ENCODE peak calls at places on chromosome 3, in ten cellular contexts. One of them, this sample, is unnamed.

GRCh38 chr3:56928379-56929068 is 126.8 kb upstream of the ARHGEF3 start:
- DNase-seq in OCI-LY7: peak
- DNase-seq in ovary: no peak
- DNase-seq in AG10803: peak
- DNase-seq in epithelial cell of proximal tubule: no peak
- DNase-seq in neural progenitor cell: peak
- DNase-seq in tibial artery: no peak
- DNase-seq in mucosa of descending colon: no peak
- DNase-seq in colonic mucosa: no peak
- DNase-seq in GM23248: peak
- DNase-seq in this sample: no peak

GRCh38 chr3:189621948-189622603 is 9.1 kb upstream of the TP63 start:
- DNase-seq in neural progenitor cell: no peak
- DNase-seq in GM23248: no peak
- DNase-seq in epithelial cell of proximal tubule: no peak
- DNase-seq in tibial artery: no peak
- DNase-seq in colonic mucosa: no peak
- DNase-seq in ovary: no peak
- DNase-seq in OCI-LY7: no peak
- DNase-seq in mucosa of descending colon: no peak
- DNase-seq in AG10803: no peak
- DNase-seq in this sample: no peak

GRCh38 chr3:4394048-4394447 is 73.0 kb downstream of the SUMF1 start:
- DNase-seq in OCI-LY7: no peak
- DNase-seq in GM23248: no peak
- DNase-seq in colonic mucosa: no peak
- DNase-seq in AG10803: no peak
- DNase-seq in mucosa of descending colon: no peak
- DNase-seq in epithelial cell of proximal tubule: no peak
- DNase-seq in tibial artery: no peak
- DNase-seq in ovary: no peak
- DNase-seq in neural progenitor cell: no peak
- DNase-seq in this sample: no peak

GRCh38 chr3:36483709-36484108 is 103.4 kb downstream of the STAC start:
- DNase-seq in OCI-LY7: no peak
- DNase-seq in GM23248: no peak
- DNase-seq in mucosa of descending colon: no peak
- DNase-seq in epithelial cell of proximal tubule: no peak
- DNase-seq in ovary: no peak
- DNase-seq in AG10803: no peak
- DNase-seq in tibial artery: no peak
- DNase-seq in neural progenitor cell: no peak
- DNase-seq in colonic mucosa: no peak
- DNase-seq in this sample: no peak

GRCh38 chr3:37229740-37230139 is 55.4 kb upstream of the LRRFIP2 start:
- DNase-seq in GM23248: no peak
- DNase-seq in neural progenitor cell: no peak
- DNase-seq in OCI-LY7: no peak
- DNase-seq in mucosa of descending colon: no peak
- DNase-seq in epithelial cell of proximal tubule: no peak
- DNase-seq in AG10803: no peak
- DNase-seq in tibial artery: no peak
- DNase-seq in ovary: no peak
- DNase-seq in colonic mucosa: peak
- DNase-seq in this sample: no peak

GRCh38 chr3:36318584-36319200 is 61.6 kb upstream of the STAC start:
- DNase-seq in tibial artery: no peak
- DNase-seq in epithelial cell of proximal tubule: peak
- DNase-seq in neural progenitor cell: no peak
- DNase-seq in AG10803: no peak
- DNase-seq in mucosa of descending colon: no peak
- DNase-seq in colonic mucosa: no peak
- DNase-seq in OCI-LY7: no peak
- DNase-seq in GM23248: no peak
- DNase-seq in ovary: no peak
- DNase-seq in this sample: no peak

GRCh38 chr3:156396851-156397250 is 158.1 kb downstream of the SSR3 start:
- DNase-seq in AG10803: peak
- DNase-seq in colonic mucosa: no peak
- DNase-seq in GM23248: peak
- DNase-seq in ovary: no peak
- DNase-seq in OCI-LY7: no peak
- DNase-seq in epithelial cell of proximal tubule: no peak
- DNase-seq in neural progenitor cell: no peak
- DNase-seq in tibial artery: no peak
- DNase-seq in mucosa of descending colon: no peak
- DNase-seq in this sample: peak

GRCh38 chr3:38119802-38120689 is 16.9 kb downstream of the ACAA1 start:
- DNase-seq in colonic mucosa: no peak
- DNase-seq in ovary: peak
- DNase-seq in OCI-LY7: no peak
- DNase-seq in neural progenitor cell: no peak
- DNase-seq in AG10803: no peak
- DNase-seq in epithelial cell of proximal tubule: no peak
- DNase-seq in GM23248: no peak
- DNase-seq in mucosa of descending colon: peak
- DNase-seq in tibial artery: peak
- DNase-seq in this sample: no peak

GRCh38 chr3:126208618-126209256 is 28.4 kb upstream of the ALDH1L1 start:
- DNase-seq in epithelial cell of proximal tubule: peak
- DNase-seq in mucosa of descending colon: peak
- DNase-seq in ovary: peak
- DNase-seq in tibial artery: peak
- DNase-seq in OCI-LY7: no peak
- DNase-seq in GM23248: peak
- DNase-seq in colonic mucosa: peak
- DNase-seq in neural progenitor cell: no peak
- DNase-seq in AG10803: peak
- DNase-seq in this sample: peak

DNA sequence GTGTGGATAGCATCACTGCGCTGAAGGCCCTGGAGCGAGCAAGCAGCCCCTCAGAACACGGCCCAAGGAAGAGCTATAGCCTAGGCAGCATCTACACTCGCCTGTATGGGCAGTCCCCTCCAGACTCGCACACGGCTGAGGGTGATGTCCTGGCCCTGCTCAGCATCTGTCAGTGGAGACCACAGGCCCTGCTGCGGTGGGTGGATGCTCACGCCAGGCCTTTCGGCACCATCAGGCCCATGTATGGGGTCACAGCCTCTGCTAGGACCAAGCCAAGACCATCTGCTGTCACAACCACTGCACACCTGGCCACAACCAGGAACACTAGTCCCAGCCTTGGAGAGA is 20.5 kb downstream of the ATRIP start:
- DNase-seq in colonic mucosa: no peak
- DNase-seq in OCI-LY7: no peak
- DNase-seq in tibial artery: no peak
- DNase-seq in GM23248: no peak
- DNase-seq in mucosa of descending colon: no peak
- DNase-seq in ovary: no peak
- DNase-seq in AG10803: no peak
- DNase-seq in neural progenitor cell: no peak
- DNase-seq in epithelial cell of proximal tubule: no peak
- DNase-seq in this sample: no peak
- H3K4me3 ChIP-seq in colonic mucosa: peak
- H3K4me3 ChIP-seq in OCI-LY7: peak
- H3K4me3 ChIP-seq in tibial artery: peak
- H3K4me3 ChIP-seq in GM23248: peak
- H3K4me3 ChIP-seq in mucosa of descending colon: no peak
- H3K4me3 ChIP-seq in ovary: peak
- H3K4me3 ChIP-seq in AG10803: peak
- H3K4me3 ChIP-seq in neural progenitor cell: no peak
- H3K4me3 ChIP-seq in epithelial cell of proximal tubule: peak
- H3K4me3 ChIP-seq in this sample: peak

GRCh38 chr3:13009132-13009945 is 63.9 kb downstream of the IQSEC1 start:
- DNase-seq in AG10803: no peak
- DNase-seq in colonic mucosa: peak
- DNase-seq in ovary: no peak
- DNase-seq in OCI-LY7: peak
- DNase-seq in neural progenitor cell: no peak
- DNase-seq in tibial artery: peak
- DNase-seq in GM23248: no peak
- DNase-seq in epithelial cell of proximal tubule: no peak
- DNase-seq in mucosa of descending colon: peak
- DNase-seq in this sample: no peak

GRCh38 chr3:13010770-13011169 is 62.5 kb downstream of the IQSEC1 start:
- DNase-seq in epithelial cell of proximal tubule: no peak
- DNase-seq in AG10803: no peak
- DNase-seq in tibial artery: no peak
- DNase-seq in OCI-LY7: peak
- DNase-seq in ovary: no peak
- DNase-seq in colonic mucosa: no peak
- DNase-seq in mucosa of descending colon: no peak
- DNase-seq in GM23248: no peak
- DNase-seq in neural progenitor cell: no peak
- DNase-seq in this sample: no peak

GRCh38 chr3:13011369-13012227 is 61.6 kb downstream of the IQSEC1 start:
- DNase-seq in GM23248: no peak
- DNase-seq in tibial artery: no peak
- DNase-seq in ovary: no peak
- DNase-seq in neural progenitor cell: peak
- DNase-seq in mucosa of descending colon: peak
- DNase-seq in epithelial cell of proximal tubule: no peak
- DNase-seq in OCI-LY7: peak
- DNase-seq in AG10803: no peak
- DNase-seq in colonic mucosa: peak
- DNase-seq in this sample: no peak

GRCh38 chr3:13008114-13008995 is 64.9 kb downstream of the IQSEC1 start:
- DNase-seq in ovary: no peak
- DNase-seq in AG10803: no peak
- DNase-seq in epithelial cell of proximal tubule: no peak
- DNase-seq in neural progenitor cell: no peak
- DNase-seq in colonic mucosa: no peak
- DNase-seq in OCI-LY7: no peak
- DNase-seq in tibial artery: no peak
- DNase-seq in mucosa of descending colon: no peak
- DNase-seq in GM23248: no peak
- DNase-seq in this sample: no peak

DNA sequence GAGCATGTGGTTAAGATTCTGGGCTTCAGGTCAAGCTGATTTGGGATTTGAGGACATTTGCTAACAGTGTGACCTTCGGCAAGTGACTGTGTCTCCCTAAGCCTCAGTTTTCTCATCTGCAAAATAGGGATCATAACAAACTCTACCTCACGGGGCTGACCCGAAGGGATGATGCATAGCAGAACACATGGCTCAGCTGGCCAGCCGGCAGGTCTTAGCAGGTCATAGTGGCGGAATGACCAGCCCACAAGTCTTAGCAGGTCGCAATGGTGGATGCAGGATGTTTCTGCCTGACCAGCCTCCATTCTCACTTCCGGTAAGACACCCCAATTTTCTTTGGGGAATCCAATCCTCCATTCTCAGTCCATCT is 63.3 kb downstream of the IQSEC1 start:
- DNase-seq in tibial artery: no peak
- DNase-seq in AG10803: no peak
- DNase-seq in colonic mucosa: no peak
- DNase-seq in ovary: no peak
- DNase-seq in GM23248: no peak
- DNase-seq in epithelial cell of proximal tubule: no peak
- DNase-seq in neural progenitor cell: no peak
- DNase-seq in OCI-LY7: no peak
- DNase-seq in mucosa of descending colon: no peak
- DNase-seq in this sample: no peak
- H3K4me3 ChIP-seq in tibial artery: no peak
- H3K4me3 ChIP-seq in AG10803: no peak
- H3K4me3 ChIP-seq in colonic mucosa: no peak
- H3K4me3 ChIP-seq in ovary: no peak
- H3K4me3 ChIP-seq in GM23248: no peak
- H3K4me3 ChIP-seq in epithelial cell of proximal tubule: no peak
- H3K4me3 ChIP-seq in neural progenitor cell: no peak
- H3K4me3 ChIP-seq in OCI-LY7: peak
- H3K4me3 ChIP-seq in mucosa of descending colon: no peak
- H3K4me3 ChIP-seq in this sample: no peak

GRCh38 chr3:52052831-52053306 is 3.5 kb downstream of the DUSP7 start:
- DNase-seq in mucosa of descending colon: peak
- DNase-seq in neural progenitor cell: peak
- DNase-seq in ovary: peak
- DNase-seq in OCI-LY7: peak
- DNase-seq in AG10803: peak
- DNase-seq in colonic mucosa: peak
- DNase-seq in epithelial cell of proximal tubule: no peak
- DNase-seq in GM23248: peak
- DNase-seq in tibial artery: peak
- DNase-seq in this sample: peak
- H3K4me3 ChIP-seq in mucosa of descending colon: no peak
- H3K4me3 ChIP-seq in neural progenitor cell: no peak
- H3K4me3 ChIP-seq in ovary: peak
- H3K4me3 ChIP-seq in OCI-LY7: no peak
- H3K4me3 ChIP-seq in AG10803: peak
- H3K4me3 ChIP-seq in colonic mucosa: no peak
- H3K4me3 ChIP-seq in epithelial cell of proximal tubule: no peak
- H3K4me3 ChIP-seq in GM23248: peak
- H3K4me3 ChIP-seq in tibial artery: peak
- H3K4me3 ChIP-seq in this sample: peak

GRCh38 chr3:169665264-169666078 is 2.0 kb upstream of the MECOM start:
- DNase-seq in epithelial cell of proximal tubule: no peak
- DNase-seq in ovary: no peak
- DNase-seq in AG10803: no peak
- DNase-seq in mucosa of descending colon: no peak
- DNase-seq in OCI-LY7: no peak
- DNase-seq in GM23248: no peak
- DNase-seq in tibial artery: no peak
- DNase-seq in neural progenitor cell: peak
- DNase-seq in colonic mucosa: no peak
- DNase-seq in this sample: no peak
- H3K4me3 ChIP-seq in epithelial cell of proximal tubule: peak
- H3K4me3 ChIP-seq in ovary: no peak
- H3K4me3 ChIP-seq in AG10803: no peak
- H3K4me3 ChIP-seq in mucosa of descending colon: no peak
- H3K4me3 ChIP-seq in OCI-LY7: no peak
- H3K4me3 ChIP-seq in GM23248: no peak
- H3K4me3 ChIP-seq in tibial artery: no peak
- H3K4me3 ChIP-seq in neural progenitor cell: peak
- H3K4me3 ChIP-seq in colonic mucosa: no peak
- H3K4me3 ChIP-seq in this sample: no peak